ENCODE peak calls at places on chromosome 14, in five cellular contexts. E is GM20000; P is nephron progenitor cell; D is foreskin fibroblast; F is stimulated activated CD4-positive, alpha-beta T cell treated with anti-CD3 and anti-CD28 coated beads, Interleukin-1b, Interleukin-23, amount 100 ng/mL, for 4 hours. G is an unnamed sample.

GRCh38 chr14:52148371-52148770 is 79.5 kb upstream of the NID2 start:
- DNase-seq in D (no peak), P (no peak), E (no peak), F (no peak), G (no peak)

GRCh38 chr14:99872786-99873440 is 79.7 kb downstream of the EML1 start:
- DNase-seq in P (no peak), D (no peak), E (no peak), F (no peak), G (no peak)

GRCh38 chr14:36254020-36254614 is 66.3 kb downstream of the MBIP start:
- DNase-seq in D (no peak), F (no peak), E (no peak), P (peak; percentile 30), G (no peak)

GRCh38 chr14:104898870-104899510 is 25.7 kb upstream of the PLD4 start:
- DNase-seq in F (no peak), P (peak; percentile 28), D (no peak), E (no peak), G (no peak)

GRCh38 chr14:54338696-54339317 is 58.0 kb upstream of the CDKN3 start:
- DNase-seq in F (no peak), P (no peak), E (no peak), D (peak; percentile 45), G (no peak)

GRCh38 chr14:45201908-45202307 is 51.1 kb downstream of the MIS18BP1 start:
- DNase-seq in D (no peak), P (no peak), E (peak; percentile 6), F (no peak), G (no peak)

GRCh38 chr14:69581316-69581935 is 6.8 kb upstream of the CCDC177 start:
- DNase-seq in D (no peak), E (no peak), P (no peak), F (no peak), G (no peak)

GRCh38 chr14:101719708-101720107 is 41.8 kb upstream of the PPP2R5C start:
- DNase-seq in E (no peak), P (no peak), D (no peak), F (no peak), G (no peak)

GRCh38 chr14:23360496-23360895 is 4.5 kb downstream of the EFS start:
- DNase-seq in E (no peak), D (no peak), P (no peak), F (no peak), G (no peak)

GRCh38 chr14:104479901-104480300 is 99.7 kb upstream of the C14orf180 start:
- DNase-seq in D (no peak), F (no peak), P (no peak), E (no peak), G (no peak)

GRCh38 chr14:34824256-34824655 is 50.9 kb downstream of the BAZ1A start:
- DNase-seq in F (no peak), D (no peak), E (no peak), P (no peak), G (no peak)

GRCh38 chr14:44701563-44702263 is 194.6 kb upstream of the FSCB start:
- DNase-seq in P (no peak), F (no peak), E (no peak), D (no peak), G (no peak)

GRCh38 chr14:58680698-58681097 is 42.9 kb downstream of the DACT1 start:
- DNase-seq in E (no peak), D (no peak), P (no peak), F (no peak), G (no peak)

GRCh38 chr14:23828611-23829010 is 125.0 kb upstream of the DHRS4 start:
- DNase-seq in E (no peak), F (no peak), D (no peak), P (no peak), G (no peak)

GRCh38 chr14:102541771-102542170 is 32.2 kb upstream of the ANKRD9 start:
- DNase-seq in F (no peak), D (no peak), E (no peak), P (no peak), G (no peak)

GRCh38 chr14:67815573-67816235 is 686 bp downstream of the ZFYVE26 start:
- DNase-seq in P (no peak), F (no peak), D (peak; percentile 45), E (no peak), G (no peak)

GRCh38 chr14:78902010-78902623 is 731.9 kb downstream of the NRXN3 start:
- DNase-seq in F (no peak), D (peak; percentile 5), E (peak; percentile 3), P (peak; percentile 66), G (no peak)

GRCh38 chr14:50985124-50985815 is 41.0 kb upstream of the PYGL start:
- DNase-seq in D (no peak), F (no peak), P (no peak), E (no peak), G (no peak)

GRCh38 chr14:56195727-56196126 is 77.5 kb downstream of the PELI2 start:
- DNase-seq in F (no peak), D (peak; percentile 68), P (no peak), E (peak; percentile 45), G (no peak)

GRCh38 chr14:90820958-90821357 is 4.7 kb upstream of the TTC7B start:
- DNase-seq in D (peak; percentile 21), P (no peak), F (peak; percentile 54), E (peak; percentile 63), G (peak; percentile 74)

GRCh38 chr14:72472845-72473244 is 421.1 kb downstream of the DPF3 start:
- DNase-seq in D (no peak), F (no peak), E (no peak), P (no peak), G (no peak)

GRCh38 chr14:94100847-94101246 is 9.7 kb upstream of the IFI27 start:
- DNase-seq in E (no peak), P (no peak), F (no peak), D (peak; percentile 88), G (no peak)

GRCh38 chr14:32611752-32612151 is 282.7 kb downstream of the AKAP6 start:
- DNase-seq in F (no peak), P (no peak), D (peak; percentile 79), E (no peak), G (no peak)

GRCh38 chr14:25237845-25238244 is 187.9 kb upstream of the STXBP6 start:
- DNase-seq in E (no peak), P (peak; percentile 37), D (no peak), F (no peak), G (no peak)

GRCh38 chr14:100554082-100554677 is 33.0 kb downstream of the BEGAIN start:
- DNase-seq in F (no peak), P (peak; percentile 43), E (no peak), D (no peak), G (no peak)

GRCh38 chr14:20609215-20610001 is 18.2 kb upstream of the RNASE12 start:
- DNase-seq in F (no peak), E (peak; percentile 79), D (peak; percentile 66), P (peak; percentile 66), G (no peak)

GRCh38 chr14:31476131-31476917 is 11.5 kb downstream of the GPR33 start:
- DNase-seq in F (no peak), P (no peak), D (no peak), E (no peak), G (no peak)